ENCODE peak calls at places on chromosomes 6 and 20, in nine cellular contexts. A is endothelial cell, H is MCF 10A, N is A549, Y is AG10803, E is left lung, R is GM13976, Z is cardiac fibroblast, G is body of pancreas. O is an unnamed sample.

GRCh38 chr6:166625356-166625755 is 1.7 kb downstream of the RPS6KA2 start:
- DNase-seq in A (no peak), H (peak), N (no peak), Y (peak), E (no peak), R (no peak), Z (peak), G (no peak), O (no peak)

GRCh38 chr6:46190889-46191288 is 20.1 kb upstream of the ENPP5 start:
- DNase-seq in A (no peak), H (no peak), N (no peak), Y (no peak), E (no peak), R (no peak), Z (no peak), G (no peak), O (no peak)

GRCh38 chr6:167533851-167534250 is 209.0 kb downstream of the TTLL2 start:
- DNase-seq in A (no peak), H (no peak), N (no peak), Y (no peak), E (no peak), R (no peak), Z (no peak), G (no peak), O (no peak)

GRCh38 chr6:26251354-26252081 is 113.5 kb upstream of the BTN3A2 start:
- DNase-seq in A (peak), H (peak), N (no peak), Y (peak), E (peak), R (peak), Z (peak), G (no peak), O (peak)

GRCh38 chr6:133368664-133369063 is 127.5 kb downstream of the EYA4 start:
- DNase-seq in A (no peak), H (peak), N (peak), Y (no peak), E (no peak), R (no peak), Z (no peak), G (no peak), O (no peak)

GRCh38 chr20:63978319-63979220 is 872 bp downstream of the SAMD10 start:
- DNase-seq in A (peak), H (peak), N (no peak), Y (peak), E (peak), R (peak), Z (peak), G (peak), O (peak)

GRCh38 chr6:148765878-148766808 is 19.3 kb downstream of the UST start:
- DNase-seq in A (no peak), H (no peak), N (no peak), Y (no peak), E (no peak), R (no peak), Z (no peak), G (no peak), O (no peak)

GRCh38 chr6:143427109-143427817 is 23.2 kb downstream of the ADAT2 start:
- DNase-seq in A (peak), H (peak), N (peak), Y (peak), E (peak), R (peak), Z (peak), G (peak), O (peak)

GRCh38 chr6:44678252-44678935 is 290.9 kb downstream of the CDC5L start:
- DNase-seq in A (no peak), H (no peak), N (no peak), Y (no peak), E (no peak), R (no peak), Z (no peak), G (no peak), O (no peak)

GRCh38 chr20:8664778-8665177 is 404.1 kb upstream of the PLCB4 start:
- DNase-seq in A (no peak), H (no peak), N (peak), Y (no peak), E (no peak), R (no peak), Z (no peak), G (no peak), O (no peak)

GRCh38 chr6:48078092-48078491 is 32.9 kb downstream of the PTCHD4 start:
- DNase-seq in A (no peak), H (peak), N (no peak), Y (no peak), E (no peak), R (no peak), Z (peak), G (no peak), O (no peak)

GRCh38 chr6:105608393-105608705 is 205.5 kb upstream of the PREP start:
- DNase-seq in A (no peak), H (no peak), N (no peak), Y (no peak), E (no peak), R (no peak), Z (no peak), G (no peak), O (no peak)

GRCh38 chr6:20885076-20885475 is 350.8 kb downstream of the CDKAL1 start:
- DNase-seq in A (no peak), H (no peak), N (no peak), Y (no peak), E (no peak), R (no peak), Z (no peak), G (no peak), O (no peak)

GRCh38 chr6:39357998-39358686 is 35.6 kb upstream of the KCNK16 start:
- DNase-seq in A (no peak), H (peak), N (no peak), Y (peak), E (no peak), R (no peak), Z (peak), G (peak), O (no peak)

GRCh38 chr6:131787955-131788712 is 19.7 kb upstream of the ENPP1 start:
- DNase-seq in A (no peak), H (no peak), N (no peak), Y (peak), E (no peak), R (no peak), Z (peak), G (no peak), O (no peak)
- TF ChIP-seq CTCF in A (no peak), H (no peak), N (no peak), Y (peak), E (no peak), R (no peak), Z (peak), G (no peak), O (no peak)

DNA sequence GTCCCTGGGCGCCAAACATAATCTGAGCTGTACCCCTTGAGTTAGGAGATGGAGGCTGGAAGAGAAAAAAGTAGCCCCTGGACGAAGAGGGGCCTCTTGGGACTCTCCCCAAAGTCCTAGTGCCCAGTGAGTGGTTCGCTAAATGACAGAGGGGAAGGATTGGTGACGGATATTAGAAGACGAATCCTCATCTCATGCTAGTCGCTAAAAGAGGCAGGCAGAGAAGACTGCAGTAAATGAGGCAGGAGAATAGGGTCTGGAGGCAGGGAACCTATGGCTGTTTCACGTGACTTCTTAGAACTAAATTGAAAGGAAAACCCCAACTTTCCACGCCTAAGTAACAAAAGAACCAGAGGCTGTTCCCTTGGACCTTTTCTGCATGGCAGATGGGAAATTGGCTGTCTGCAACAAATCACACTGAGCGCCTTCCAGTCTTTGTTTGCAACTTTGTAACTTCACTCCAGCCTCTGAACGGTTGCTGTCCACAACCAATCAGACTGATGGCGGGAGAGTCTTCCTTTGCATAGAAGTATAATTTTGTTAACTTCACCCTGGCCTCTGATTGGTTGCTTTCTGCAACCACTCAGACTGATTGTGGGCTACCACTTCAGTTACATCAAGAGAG is 730 bp upstream of the RBL1 start:
- DNase-seq in A (no peak), H (no peak), N (no peak), Y (no peak), E (no peak), R (no peak), Z (no peak), G (no peak), O (no peak)
- TF ChIP-seq CTCF in A (no peak), H (no peak), N (no peak), Y (no peak), E (no peak), R (no peak), Z (no peak), G (no peak), O (no peak)

DNA sequence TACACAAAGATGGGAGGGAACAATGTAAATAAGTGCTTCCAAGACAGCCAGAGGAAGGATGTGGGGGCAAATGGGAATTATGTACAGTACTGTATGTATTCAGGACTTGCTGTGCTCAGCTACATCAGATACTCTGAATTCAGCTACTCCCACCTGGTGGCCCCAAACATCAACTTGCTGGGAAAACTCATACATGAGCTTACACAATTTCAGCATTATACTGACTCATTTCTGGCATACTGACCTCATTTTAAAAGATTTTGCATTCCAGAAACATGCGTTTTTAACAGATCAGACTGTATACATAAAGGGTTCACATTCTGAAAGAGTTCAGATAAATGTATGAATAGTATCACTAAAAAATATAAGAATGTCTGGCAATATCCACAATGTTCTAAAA is 59.7 kb downstream of the GPX5 start:
- DNase-seq in A (no peak), H (peak), N (no peak), Y (no peak), E (no peak), R (no peak), Z (peak), G (no peak), O (no peak)
- TF ChIP-seq CTCF in A (no peak), H (no peak), N (no peak), Y (no peak), E (no peak), R (no peak), Z (peak), G (no peak), O (peak)

GRCh38 chr6:78438135-78438534 is 429.2 kb upstream of the IRAK1BP1 start:
- DNase-seq in A (no peak), H (no peak), N (no peak), Y (no peak), E (no peak), R (no peak), Z (no peak), G (no peak), O (no peak)

DNA sequence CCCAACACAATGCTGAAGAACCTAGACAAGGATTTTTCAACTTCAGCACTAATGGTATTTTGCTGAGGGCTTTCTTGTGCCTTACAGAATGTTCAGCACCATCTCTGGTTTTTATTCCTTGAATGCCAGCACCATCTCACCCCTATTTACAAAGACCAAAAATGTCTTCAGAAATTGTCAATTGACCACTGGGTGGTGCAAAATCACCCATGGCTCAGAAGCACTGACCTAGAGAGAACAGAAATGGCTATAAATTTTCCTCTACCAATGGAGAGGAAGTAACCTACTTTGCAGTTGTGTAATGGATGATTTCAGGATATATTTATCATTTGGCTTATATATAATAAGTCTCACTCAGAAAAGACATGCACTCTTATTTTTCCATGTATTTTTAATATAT is 431.0 kb upstream of the IRAK1BP1 start:
- DNase-seq in A (no peak), H (peak), N (peak), Y (peak), E (no peak), R (no peak), Z (peak), G (no peak), O (no peak)
- TF ChIP-seq CTCF in A (no peak), H (peak), N (peak), Y (peak), E (no peak), R (no peak), Z (peak), G (no peak), O (peak)

GRCh38 chr6:57195457-57195856 is 23.3 kb downstream of the BAG2 start:
- DNase-seq in A (no peak), H (no peak), N (no peak), Y (no peak), E (no peak), R (no peak), Z (no peak), G (no peak), O (no peak)

GRCh38 chr6:57193177-57193576 is 21.1 kb downstream of the BAG2 start:
- DNase-seq in A (no peak), H (no peak), N (no peak), Y (peak), E (no peak), R (no peak), Z (peak), G (no peak), O (no peak)

GRCh38 chr6:57190140-57190539 is 18.0 kb downstream of the BAG2 start:
- DNase-seq in A (no peak), H (peak), N (peak), Y (peak), E (no peak), R (no peak), Z (peak), G (no peak), O (no peak)
- TF ChIP-seq CTCF in A (no peak), H (no peak), N (peak), Y (peak), E (no peak), R (peak), Z (peak), G (no peak), O (peak)

DNA sequence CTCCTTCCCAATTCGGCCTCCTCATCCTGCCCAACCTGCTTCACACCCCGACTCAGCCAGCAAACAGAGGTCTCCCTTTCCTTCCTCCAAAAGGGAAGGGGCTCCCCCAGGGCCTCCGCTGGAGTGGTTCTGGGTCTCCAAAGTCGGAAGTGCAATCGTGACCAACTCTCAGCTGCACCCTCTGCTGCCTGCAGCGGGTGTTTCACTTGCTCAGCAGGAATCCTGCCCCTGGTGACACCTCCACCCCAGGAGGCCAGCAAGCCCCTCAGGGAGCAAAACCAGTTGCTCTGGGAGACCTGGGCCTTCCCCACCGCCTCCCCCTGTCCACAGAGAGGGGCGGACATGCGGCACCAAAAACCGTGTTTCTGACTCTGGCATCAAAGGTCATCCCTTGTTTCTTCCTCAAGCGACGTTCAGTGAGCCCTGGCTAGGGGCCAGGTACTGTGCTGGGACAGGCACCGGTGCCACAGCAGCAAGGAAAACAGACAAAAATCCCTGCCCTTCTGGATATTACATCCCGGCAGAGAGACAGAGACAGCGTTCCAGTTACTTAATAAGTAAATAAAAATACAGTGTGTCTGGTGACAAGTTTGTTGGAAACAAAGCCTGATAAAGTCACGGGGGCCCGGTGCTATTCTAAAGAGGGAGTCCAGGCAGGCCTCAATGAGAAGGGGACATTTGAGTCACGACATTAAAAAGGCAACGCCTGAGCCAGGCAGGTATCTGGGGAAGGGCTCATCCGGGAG is 219.0 kb downstream of the BMP7 start:
- DNase-seq in A (peak), H (peak), N (peak), Y (no peak), E (no peak), R (peak), Z (no peak), G (no peak), O (no peak)
- TF ChIP-seq CTCF in A (no peak), H (no peak), N (peak), Y (peak), E (no peak), R (no peak), Z (no peak), G (no peak), O (peak)

DNA sequence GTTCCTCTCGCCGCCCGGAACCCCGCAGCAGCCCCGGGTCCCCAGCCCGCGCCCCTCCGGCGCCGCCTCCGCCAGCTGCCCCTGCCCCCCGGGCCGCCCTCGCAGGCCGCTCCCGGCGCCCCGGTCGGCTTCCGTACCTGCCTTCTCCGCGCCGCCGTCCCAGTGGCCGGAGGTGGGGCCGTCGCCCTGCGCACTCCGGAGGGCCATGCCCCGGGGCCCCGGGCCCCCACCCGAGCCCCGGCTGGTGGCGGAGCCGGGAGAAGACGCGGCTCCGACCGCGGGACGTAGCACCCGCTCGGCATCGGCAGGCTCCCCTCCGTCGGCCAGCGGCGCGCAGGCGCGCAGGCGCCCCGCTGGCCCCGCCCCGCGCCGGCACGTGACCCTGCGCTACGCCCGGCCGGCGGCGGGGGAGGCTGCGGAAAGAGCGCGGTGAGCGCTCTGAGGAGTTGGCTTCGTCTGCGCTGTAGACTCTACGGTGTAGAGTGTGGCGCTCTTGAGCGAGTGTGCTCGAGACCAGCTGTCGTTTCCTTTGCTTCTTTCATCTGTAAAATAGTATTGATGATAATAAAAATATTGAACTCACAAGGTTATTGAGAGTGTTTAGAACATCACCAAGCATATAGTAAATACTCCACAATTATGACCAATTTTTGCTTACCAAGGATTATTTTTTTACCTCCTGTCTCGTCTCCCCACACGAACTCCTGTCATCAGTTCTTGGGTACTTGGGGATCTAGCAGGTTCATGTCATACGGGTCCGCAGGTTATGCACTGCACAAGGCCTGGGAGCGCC is at the start of gene TBC1D20:
- DNase-seq in A (peak), H (peak), N (peak), Y (peak), E (peak), R (peak), Z (peak), G (peak), O (peak)
- TF ChIP-seq CTCF in A (no peak), H (no peak), N (peak), Y (peak), E (no peak), R (peak), Z (peak), G (no peak), O (no peak)

O was measured in neural crest cell.